ENCODE peak calls at places on chromosomes 6 and 20, in seven cellular contexts. E is endothelial cell of umbilical vein, V is Panc1, I is HepG2, G is GM12878, H is HCT116, A is breast epithelium. Q is an unnamed sample.

GRCh38 chr6:95866732-95867131 is 149.0 kb upstream of the FUT9 start:
- DNase-seq in E (no peak), V (no peak), I (peak), G (no peak), H (peak), A (no peak), Q (no peak)

GRCh38 chr6:69232506-69233194 is 564.2 kb downstream of the LMBRD1 start:
- DNase-seq in E (peak), V (no peak), I (peak), G (no peak), H (no peak), A (peak), Q (peak)

GRCh38 chr6:11350294-11350693 is 117.8 kb upstream of the NEDD9 start:
- DNase-seq in E (no peak), V (no peak), I (peak), G (no peak), H (no peak), A (no peak), Q (no peak)

GRCh38 chr6:143642403-143642802 is 35.4 kb upstream of the PHACTR2 start:
- DNase-seq in E (no peak), V (no peak), I (no peak), G (no peak), H (no peak), A (no peak), Q (no peak)

GRCh38 chr6:6622557-6622956 is 34.0 kb downstream of the LY86 start:
- DNase-seq in E (no peak), V (no peak), I (no peak), G (no peak), H (no peak), A (no peak), Q (no peak)

GRCh38 chr6:159577564-159577963 is 115.5 kb downstream of the SOD2 start:
- DNase-seq in E (no peak), V (no peak), I (no peak), G (no peak), H (no peak), A (no peak), Q (no peak)

GRCh38 chr20:38723982-38724602 is at the start of gene SLC32A1:
- DNase-seq in E (no peak), V (no peak), I (no peak), G (no peak), H (no peak), A (no peak), Q (no peak)

GRCh38 chr6:151670116-151670515 is 137.4 kb upstream of the ESR1 start:
- DNase-seq in E (no peak), V (no peak), I (no peak), G (no peak), H (no peak), A (no peak), Q (no peak)

GRCh38 chr20:8803065-8803464 is 265.8 kb upstream of the PLCB4 start:
- DNase-seq in E (peak), V (no peak), I (no peak), G (no peak), H (no peak), A (no peak), Q (no peak)

GRCh38 chr6:132060591-132060990 is 109.4 kb upstream of the CCN2 start:
- DNase-seq in E (peak), V (peak), I (peak), G (no peak), H (no peak), A (no peak), Q (no peak)

GRCh38 chr6:42237857-42238256 is 20.2 kb upstream of the MRPS10 start:
- DNase-seq in E (no peak), V (no peak), I (no peak), G (no peak), H (no peak), A (no peak), Q (no peak)

GRCh38 chr20:22924036-22924737 is 110.9 kb upstream of the SSTR4 start:
- DNase-seq in E (no peak), V (no peak), I (no peak), G (no peak), H (no peak), A (no peak), Q (no peak)

GRCh38 chr20:10060223-10060622 is 25.4 kb downstream of the ANKEF1 start:
- DNase-seq in E (no peak), V (no peak), I (no peak), G (no peak), H (no peak), A (no peak), Q (no peak)

GRCh38 chr20:50220894-50221266 is 30.2 kb downstream of the CEBPB start:
- DNase-seq in E (no peak), V (no peak), I (no peak), G (no peak), H (no peak), A (no peak), Q (no peak)

GRCh38 chr20:51097334-51098176 is 74.6 kb upstream of the KCNG1 start:
- DNase-seq in E (no peak), V (no peak), I (no peak), G (no peak), H (no peak), A (no peak), Q (no peak)

GRCh38 chr6:74780831-74781230 is 425.0 kb downstream of the COL12A1 start:
- DNase-seq in E (no peak), V (no peak), I (no peak), G (no peak), H (no peak), A (no peak), Q (no peak)

GRCh38 chr6:43738267-43738676 is 31.7 kb upstream of the VEGFA start:
- DNase-seq in E (no peak), V (no peak), I (no peak), G (no peak), H (no peak), A (no peak), Q (no peak)

GRCh38 chr6:12119085-12119588 is 107.0 kb downstream of the HIVEP1 start:
- DNase-seq in E (no peak), V (no peak), I (no peak), G (peak), H (no peak), A (no peak), Q (no peak)

GRCh38 chr6:20416567-20417345 is 15.1 kb downstream of the E2F3 start:
- DNase-seq in E (no peak), V (no peak), I (no peak), G (no peak), H (no peak), A (no peak), Q (no peak)

GRCh38 chr6:157198425-157199279 is 124.7 kb downstream of the TMEM242 start:
- DNase-seq in E (no peak), V (no peak), I (no peak), G (no peak), H (no peak), A (peak), Q (no peak)

GRCh38 chr20:43820742-43821330 is 93.8 kb upstream of the TOX2 start:
- DNase-seq in E (no peak), V (no peak), I (no peak), G (no peak), H (no peak), A (no peak), Q (no peak)

GRCh38 chr6:38805682-38806081 is 90.6 kb downstream of the DNAH8 start:
- DNase-seq in E (peak), V (no peak), I (no peak), G (no peak), H (no peak), A (no peak), Q (no peak)

GRCh38 chr6:118580585-118581419 is 32.7 kb downstream of the PLN start:
- DNase-seq in E (peak), V (peak), I (peak), G (no peak), H (peak), A (no peak), Q (no peak)

GRCh38 chr6:54366647-54367327 is 58.5 kb downstream of the TINAG start:
- DNase-seq in E (peak), V (no peak), I (no peak), G (no peak), H (peak), A (no peak), Q (no peak)

GRCh38 chr6:68593558-68593957 is 41.5 kb upstream of the ADGRB3 start:
- DNase-seq in E (no peak), V (no peak), I (no peak), G (no peak), H (no peak), A (no peak), Q (no peak)

GRCh38 chr6:157440162-157440561 is 59.2 kb downstream of the ZDHHC14 start:
- DNase-seq in E (no peak), V (no peak), I (no peak), G (no peak), H (no peak), A (no peak), Q (no peak)

GRCh38 chr6:92428443-92428842 is 990.9 kb downstream of the EPHA7 start:
- DNase-seq in E (no peak), V (no peak), I (no peak), G (no peak), H (no peak), A (no peak), Q (no peak)

GRCh38 chr20:40192083-40192482 is 497.0 kb downstream of the MAFB start:
- DNase-seq in E (no peak), V (no peak), I (no peak), G (no peak), H (no peak), A (no peak), Q (no peak)

GRCh38 chr6:135647521-135647920 is 150.0 kb upstream of the AHI1 start:
- DNase-seq in E (no peak), V (no peak), I (no peak), G (no peak), H (no peak), A (no peak), Q (no peak)

GRCh38 chr6:41714556-41715273 is 20.7 kb downstream of the TFEB start:
- DNase-seq in E (no peak), V (no peak), I (no peak), G (no peak), H (no peak), A (no peak), Q (no peak)

GRCh38 chr20:57650756-57651483 is 30.7 kb upstream of the ZBP1 start:
- DNase-seq in E (no peak), V (no peak), I (no peak), G (no peak), H (no peak), A (peak), Q (peak)

GRCh38 chr6:82397962-82398692 is 34.5 kb downstream of the TPBG start:
- DNase-seq in E (no peak), V (peak), I (no peak), G (no peak), H (no peak), A (no peak), Q (no peak)

GRCh38 chr6:142361765-142362540 is 60.1 kb downstream of the ADGRG6 start:
- DNase-seq in E (peak), V (no peak), I (peak), G (no peak), H (no peak), A (no peak), Q (no peak)

GRCh38 chr20:56223352-56223751 is 25.2 kb upstream of the MC3R start:
- DNase-seq in E (no peak), V (no peak), I (no peak), G (no peak), H (no peak), A (no peak), Q (no peak)

GRCh38 chr6:51959744-51960383 is 127.5 kb downstream of the PKHD1 start:
- DNase-seq in E (peak), V (peak), I (peak), G (peak), H (peak), A (peak), Q (no peak)

DNA sequence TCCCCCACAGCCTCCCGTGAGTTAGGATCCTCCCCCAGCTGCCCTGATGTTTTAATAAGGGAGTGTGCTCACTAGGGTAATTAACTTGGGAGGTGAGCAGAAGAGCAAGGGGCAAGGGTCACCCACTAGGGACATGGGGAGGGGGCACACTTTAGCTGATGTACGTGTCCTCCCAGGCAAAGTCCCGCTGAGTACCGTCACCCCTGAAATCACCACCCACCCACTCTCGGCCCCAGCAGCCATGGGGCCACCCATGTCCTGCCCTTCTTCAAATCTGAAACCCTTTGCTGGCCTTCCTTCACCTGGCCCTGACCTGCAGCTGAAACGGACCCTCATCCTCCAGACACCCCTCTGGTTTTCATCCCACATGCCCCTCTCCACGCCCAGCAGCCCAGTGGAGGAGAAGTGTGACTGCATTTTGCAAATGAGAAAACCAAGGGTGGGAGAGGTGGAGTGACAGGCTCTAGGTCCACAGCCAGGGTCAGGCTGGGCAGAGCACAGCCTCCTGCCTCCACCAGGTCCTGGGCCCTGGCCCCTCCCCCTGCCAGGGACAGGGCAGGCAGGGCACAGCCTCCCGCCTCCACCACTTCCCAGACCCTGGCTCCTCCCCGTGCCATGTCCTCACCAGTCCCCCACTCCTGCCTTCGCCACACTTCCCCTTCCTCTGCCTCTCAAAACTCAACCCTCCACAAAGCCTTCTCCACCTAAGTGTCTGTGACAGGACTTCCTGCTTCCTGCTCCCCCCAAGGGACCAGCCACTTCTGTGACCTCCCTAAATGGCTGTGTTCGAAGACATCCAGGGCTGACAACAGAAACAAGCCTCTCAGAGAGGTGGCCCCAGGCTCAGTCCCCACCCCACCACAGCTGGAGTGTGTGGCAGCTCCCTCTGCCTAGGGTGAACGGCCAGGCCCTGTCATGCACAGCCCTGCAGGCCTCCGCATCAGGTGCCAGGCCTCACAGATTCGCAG is 15.1 kb downstream of the ACSS1 start:
- DNase-seq in E (no peak), V (no peak), I (no peak), G (peak), H (no peak), A (no peak), Q (peak)
- TF ChIP-seq POLR2AphosphoS5 in E (no peak), V (no peak), I (no peak), G (peak), H (no peak), A (no peak), Q (peak)

GRCh38 chr6:108835218-108835850 is 12.9 kb upstream of the ARMC2 start:
- DNase-seq in E (peak), V (peak), I (peak), G (peak), H (peak), A (peak), Q (peak)
- TF ChIP-seq POLR2AphosphoS5 in E (no peak), V (no peak), I (no peak), G (no peak), H (no peak), A (no peak), Q (peak)

DNA sequence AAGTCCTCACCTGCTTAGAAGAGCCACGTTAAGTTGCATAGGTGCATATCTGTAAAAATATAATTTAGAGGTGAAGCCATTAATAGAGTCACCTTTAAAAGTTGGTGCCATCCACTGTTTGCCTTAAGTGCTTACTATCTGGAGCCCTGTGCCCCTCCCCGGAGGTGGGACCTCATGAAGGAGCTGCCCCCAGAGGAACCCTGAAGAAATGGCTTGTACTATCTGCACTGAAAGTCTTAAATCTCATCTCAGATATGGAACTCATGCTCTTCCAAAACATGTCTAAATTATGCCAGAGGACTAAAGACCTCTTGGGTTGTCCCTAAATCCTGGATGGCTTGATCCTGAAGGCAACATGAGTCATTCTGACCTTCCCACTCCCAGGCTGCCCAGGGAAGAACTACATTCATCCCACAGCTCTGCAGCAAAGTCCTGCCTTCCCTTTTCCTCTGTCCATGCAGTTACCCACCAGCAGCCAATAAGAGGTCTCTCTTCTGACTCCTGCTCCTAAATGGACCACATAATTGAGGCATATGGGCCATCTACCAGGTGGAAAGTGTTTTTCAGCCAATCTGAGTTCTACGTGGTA is 85.3 kb downstream of the ASXL1 start:
- DNase-seq in E (no peak), V (no peak), I (no peak), G (no peak), H (no peak), A (no peak), Q (no peak)
- TF ChIP-seq POLR2AphosphoS5 in E (peak), V (peak), I (peak), G (no peak), H (no peak), A (no peak), Q (no peak)

GRCh38 chr6:25181923-25182322 is 97.3 kb upstream of the CARMIL1 start:
- DNase-seq in E (no peak), V (no peak), I (no peak), G (no peak), H (no peak), A (no peak), Q (no peak)

GRCh38 chr6:25192562-25192961 is 86.6 kb upstream of the CARMIL1 start:
- DNase-seq in E (no peak), V (no peak), I (no peak), G (no peak), H (no peak), A (no peak), Q (no peak)

GRCh38 chr6:25188232-25188631 is 90.9 kb upstream of the CARMIL1 start:
- DNase-seq in E (no peak), V (no peak), I (no peak), G (no peak), H (no peak), A (no peak), Q (no peak)

DNA sequence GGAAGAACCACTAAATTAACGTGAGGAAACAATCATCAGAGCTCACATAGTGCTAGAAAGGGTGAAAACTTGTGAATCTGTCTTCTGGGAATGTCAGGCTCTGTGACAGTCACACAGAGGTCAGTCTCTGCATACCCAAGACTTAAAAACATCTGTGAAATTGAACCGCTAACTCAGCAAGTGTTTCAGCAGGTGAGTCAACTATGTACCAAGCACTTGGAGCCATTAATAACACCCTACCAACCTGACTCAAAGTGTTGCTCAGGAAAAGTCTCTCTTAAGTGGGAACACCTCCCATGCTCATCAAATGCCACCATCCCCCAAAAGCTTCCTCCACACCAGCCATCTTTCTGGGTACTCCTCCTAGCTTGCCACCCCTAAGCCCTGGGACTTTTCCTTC is 92.3 kb upstream of the CARMIL1 start:
- DNase-seq in E (no peak), V (no peak), I (no peak), G (no peak), H (no peak), A (no peak), Q (no peak)
- TF ChIP-seq POLR2AphosphoS5 in E (no peak), V (no peak), I (no peak), G (no peak), H (no peak), A (no peak), Q (no peak)

GRCh38 chr20:61274326-61274725 is 22.3 kb downstream of the CDH4 start:
- DNase-seq in E (no peak), V (no peak), I (no peak), G (no peak), H (no peak), A (no peak), Q (no peak)

GRCh38 chr20:61268024-61268423 is 16.0 kb downstream of the CDH4 start:
- DNase-seq in E (no peak), V (no peak), I (no peak), G (no peak), H (no peak), A (no peak), Q (peak)

GRCh38 chr20:61267241-61267640 is 15.2 kb downstream of the CDH4 start:
- DNase-seq in E (no peak), V (no peak), I (no peak), G (no peak), H (no peak), A (no peak), Q (no peak)

GRCh38 chr20:61271273-61272221 is 19.5 kb downstream of the CDH4 start:
- DNase-seq in E (no peak), V (no peak), I (no peak), G (no peak), H (no peak), A (no peak), Q (no peak)
- TF ChIP-seq POLR2AphosphoS5 in E (no peak), V (no peak), I (no peak), G (no peak), H (no peak), A (no peak), Q (no peak)

DNA sequence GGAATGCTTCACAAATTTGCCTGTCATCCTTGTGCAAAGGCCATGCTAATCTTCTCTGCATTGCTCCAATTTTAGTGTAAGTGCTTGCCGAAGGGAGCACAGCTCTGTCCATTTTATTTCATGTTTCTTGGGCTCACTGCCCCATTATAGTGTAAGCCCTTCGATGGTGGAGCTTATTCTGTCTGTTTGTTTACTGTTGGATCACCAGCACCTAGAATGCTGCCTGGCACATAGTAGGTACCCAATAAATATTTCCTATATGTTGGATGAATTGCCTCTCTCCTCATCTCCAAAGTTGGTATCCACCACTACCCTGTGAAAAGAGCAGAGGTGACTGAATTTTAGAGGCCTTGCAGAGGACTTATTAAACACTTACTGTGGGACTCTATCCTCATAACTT is 18.8 kb upstream of the HMGN4 start:
- DNase-seq in E (no peak), V (no peak), I (no peak), G (no peak), H (no peak), A (no peak), Q (no peak)
- TF ChIP-seq POLR2AphosphoS5 in E (no peak), V (no peak), I (no peak), G (no peak), H (no peak), A (no peak), Q (no peak)

GRCh38 chr6:26232306-26232949 is 132.6 kb upstream of the BTN3A2 start:
- DNase-seq in E (no peak), V (no peak), I (no peak), G (no peak), H (no peak), A (no peak), Q (no peak)
- TF ChIP-seq POLR2AphosphoS5 in E (no peak), V (no peak), I (no peak), G (no peak), H (no peak), A (no peak), Q (no peak)

DNA sequence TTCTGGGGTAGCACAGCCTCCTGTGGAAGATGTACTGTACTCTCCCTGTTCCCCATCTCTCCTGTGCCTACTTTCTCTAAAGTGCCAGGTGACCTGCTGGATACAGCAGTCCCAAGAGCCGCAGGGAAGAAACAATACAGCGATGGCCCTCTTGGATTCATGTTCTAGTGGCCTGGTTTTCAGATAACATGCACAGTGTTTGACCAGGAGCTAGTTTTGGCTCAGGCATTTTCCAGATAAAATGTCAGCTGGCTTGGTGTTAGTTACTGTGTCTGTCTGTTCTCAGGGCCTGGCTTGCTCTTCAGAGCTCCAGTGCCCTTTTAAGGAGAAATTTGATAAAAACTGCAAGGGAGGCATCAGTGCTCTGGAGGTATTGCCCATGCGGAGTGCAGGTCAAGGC is 41.3 kb downstream of the GABRR2 start:
- DNase-seq in E (no peak), V (no peak), I (no peak), G (no peak), H (no peak), A (no peak), Q (no peak)
- TF ChIP-seq POLR2AphosphoS5 in E (no peak), V (no peak), I (no peak), G (no peak), H (no peak), A (no peak), Q (no peak)

Q was measured in spleen.